ENCODE peak calls at places on chromosomes 5 and 9, in ten cellular contexts. V, J, F, K, D, S, I, M, P and R are unnamed samples.

GRCh38 chr5:170945275-170945674 is 83.5 kb downstream of the RANBP17 start:
- DNase-seq in V (no peak), J (no peak), F (no peak), K (no peak), D (no peak), S (no peak), I (peak; percentile 46), M (no peak), P (no peak), R (no peak)

GRCh38 chr5:10360686-10361085 is 7.2 kb downstream of the MARCHF6 start:
- DNase-seq in V (no peak), J (no peak), F (no peak), K (no peak), D (no peak), S (no peak), I (no peak), M (no peak), P (no peak), R (no peak)

GRCh38 chr5:149452665-149453617 is 73.8 kb upstream of the IL17B start:
- DNase-seq in V (no peak), J (peak; percentile 97), F (peak; percentile 78), K (no peak), D (no peak), S (no peak), I (peak; percentile 93), M (no peak), P (peak; percentile 96), R (peak; percentile 68)

GRCh38 chr5:67152400-67152799 is 44.2 kb downstream of the CD180 start:
- DNase-seq in V (no peak), J (no peak), F (no peak), K (no peak), D (no peak), S (no peak), I (no peak), M (no peak), P (no peak), R (no peak)

GRCh38 chr5:93192683-93193082 is 388.3 kb downstream of the NR2F1-AS1 start:
- DNase-seq in V (no peak), J (no peak), F (no peak), K (no peak), D (no peak), S (no peak), I (no peak), M (no peak), P (no peak), R (no peak)

GRCh38 chr9:110146371-110146770 is 61.6 kb downstream of the C9orf152 start:
- DNase-seq in V (no peak), J (peak; percentile 48), F (no peak), K (no peak), D (peak; percentile 58), S (no peak), I (no peak), M (no peak), P (no peak), R (no peak)

GRCh38 chr9:130843049-130843908 is 8.2 kb downstream of the ABL1 start:
- DNase-seq in V (no peak), J (no peak), F (no peak), K (no peak), D (no peak), S (no peak), I (no peak), M (no peak), P (no peak), R (no peak)

GRCh38 chr9:259405-260404 is 45.0 kb downstream of the DOCK8 start:
- DNase-seq in V (no peak), J (no peak), F (no peak), K (no peak), D (no peak), S (no peak), I (no peak), M (no peak), P (no peak), R (no peak)

GRCh38 chr9:130198501-130199179 is 26.4 kb downstream of the NCS1 start:
- DNase-seq in V (no peak), J (no peak), F (no peak), K (no peak), D (no peak), S (no peak), I (no peak), M (no peak), P (no peak), R (no peak)

DNA sequence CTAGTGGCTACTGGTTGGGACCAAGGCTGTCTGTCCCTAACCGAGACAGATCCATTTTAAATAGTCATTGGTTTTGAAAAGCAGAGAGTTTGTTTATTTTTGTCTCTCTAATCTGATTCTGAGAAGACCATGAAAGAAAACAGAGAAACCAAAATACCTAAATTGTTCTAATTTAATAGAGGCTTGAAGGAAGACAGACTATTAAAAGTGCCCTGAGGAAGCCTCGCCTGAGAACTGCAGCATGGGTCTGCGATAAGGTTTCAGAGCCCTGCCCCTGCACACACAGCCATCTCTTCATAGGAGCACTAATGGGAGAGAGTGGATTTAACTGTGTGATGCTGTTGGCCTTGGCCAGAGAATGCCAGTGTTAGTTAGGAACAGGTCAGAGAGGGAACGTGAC is 175.5 kb upstream of the SV2C start:
- DNase-seq in V (no peak), J (no peak), F (no peak), K (no peak), D (no peak), S (no peak), I (no peak), M (no peak), P (no peak), R (no peak)
- H3K4me3 ChIP-seq in V (no peak overlapping the region), J (no peak overlapping the region), F (no peak overlapping the region), K (no peak overlapping the region), D (no peak overlapping the region), S (no peak overlapping the region), I (no peak overlapping the region), M (no peak overlapping the region), P (no peak overlapping the region), R (no peak overlapping the region)

GRCh38 chr5:173408946-173409345 is 80.7 kb upstream of the STC2 start:
- DNase-seq in V (no peak), J (no peak), F (no peak), K (no peak), D (no peak), S (no peak), I (no peak), M (no peak), P (no peak), R (no peak)
- H3K4me3 ChIP-seq in V (no peak overlapping the region), J (no peak overlapping the region), F (no peak overlapping the region), K (no peak overlapping the region), D (no peak overlapping the region), S (no peak overlapping the region), I (peak overlapping the region; percentile 18), M (no peak overlapping the region), P (no peak overlapping the region), R (no peak overlapping the region)

GRCh38 chr5:32760091-32760509 is 49.0 kb downstream of the NPR3 start:
- DNase-seq in V (peak; percentile 65), J (peak; percentile 83), F (peak; percentile 93), K (no peak), D (no peak), S (no peak), I (peak; percentile 77), M (no peak), P (peak; percentile 84), R (no peak)
- H3K4me3 ChIP-seq in V (peak overlapping the region; percentile 28), J (no peak overlapping the region), F (peak overlapping the region; percentile 21), K (no peak overlapping the region), D (no peak overlapping the region), S (no peak overlapping the region), I (no peak overlapping the region), M (no peak overlapping the region), P (no peak overlapping the region), R (peak overlapping the region; percentile 68)

GRCh38 chr9:132993511-132993939 is 15.0 kb downstream of the GFI1B start:
- DNase-seq in V (no peak), J (no peak), F (no peak), K (no peak), D (no peak), S (no peak), I (peak; percentile 71), M (no peak), P (no peak), R (no peak)

GRCh38 chr9:132996526-132996925 is 18.0 kb downstream of the GFI1B start:
- DNase-seq in V (no peak), J (no peak), F (no peak), K (no peak), D (no peak), S (no peak), I (no peak), M (no peak), P (no peak), R (no peak)

GRCh38 chr9:132994410-132995120 is 16.1 kb downstream of the GFI1B start:
- DNase-seq in V (no peak), J (peak; percentile 64), F (no peak), K (no peak), D (peak; percentile 32), S (no peak), I (peak; percentile 93), M (no peak), P (peak; percentile 58), R (no peak)

GRCh38 chr9:132995906-132996305 is 17.4 kb downstream of the GFI1B start:
- DNase-seq in V (no peak), J (no peak), F (no peak), K (no peak), D (no peak), S (no peak), I (no peak), M (no peak), P (no peak), R (no peak)

GRCh38 chr9:132995121-132995420 is 16.6 kb downstream of the GFI1B start:
- DNase-seq in V (no peak), J (no peak), F (no peak), K (no peak), D (no peak), S (no peak), I (no peak), M (no peak), P (no peak), R (no peak)
- H3K4me3 ChIP-seq in V (no peak overlapping the region), J (no peak overlapping the region), F (no peak overlapping the region), K (no peak overlapping the region), D (no peak overlapping the region), S (no peak overlapping the region), I (no peak overlapping the region), M (no peak overlapping the region), P (no peak overlapping the region), R (no peak overlapping the region)

GRCh38 chr5:37723147-37723961 is 116.5 kb downstream of the GDNF start:
- DNase-seq in V (no peak), J (peak; percentile 75), F (no peak), K (peak; percentile 40), D (no peak), S (no peak), I (peak; percentile 14), M (peak; percentile 24), P (no peak), R (no peak)
- H3K4me3 ChIP-seq in V (no peak overlapping the region), J (no peak overlapping the region), F (no peak overlapping the region), K (no peak overlapping the region), D (no peak overlapping the region), S (no peak overlapping the region), I (no peak overlapping the region), M (no peak overlapping the region), P (no peak overlapping the region), R (no peak overlapping the region)